ENCODE peak calls at places on chromosomes 16 and 17, in nine cellular contexts. C is SW480; G is bronchial epithelial cell; H is endothelial cell of umbilical vein; L is left ventricle myocardium inferior; R is GM12878; K is activated CD4-positive, CD25-positive, alpha-beta regulatory T cell; T is A549; U is globus pallidus. P is an unnamed sample.

GRCh38 chr17:82418001-82418986 is at the start of the genes HEXD and OGFOD3:
- DNase-seq in G (peak; percentile 53), U (peak; percentile 84), H (peak; percentile 81), R (no peak), C (peak; percentile 83), K (peak; percentile 73), T (peak; percentile 86), L (peak; percentile 83), P (no peak)

GRCh38 chr16:85114909-85115567 is 2.8 kb upstream of the CIBAR2 start:
- DNase-seq in R (peak; percentile 56), L (peak; percentile 87), G (peak; percentile 62), T (peak; percentile 90), K (peak; percentile 85), C (peak; percentile 70), U (peak; percentile 66), H (peak; percentile 86), P (no peak)

GRCh38 chr17:51214920-51215319 is 44.9 kb downstream of the MBTD1 start:
- DNase-seq in U (no peak), R (no peak), L (no peak), H (peak; percentile 89), K (no peak), C (no peak), G (no peak), T (no peak), P (no peak)

GRCh38 chr16:25198021-25198420 is 18.7 kb upstream of the AQP8 start:
- DNase-seq in L (no peak), U (no peak), H (no peak), R (no peak), T (peak; percentile 18), K (no peak), G (peak; percentile 17), C (peak; percentile 61), P (no peak)

GRCh38 chr16:84055366-84055765 is 12.8 kb upstream of the SLC38A8 start:
- DNase-seq in K (no peak), L (peak; percentile 61), T (no peak), H (no peak), G (no peak), U (no peak), C (no peak), R (no peak), P (no peak)

GRCh38 chr17:50337956-50338355 is 8.0 kb upstream of the XYLT2 start:
- DNase-seq in L (no peak), R (no peak), H (no peak), G (peak; percentile 34), C (no peak), K (no peak), U (no peak), T (no peak), P (no peak)

GRCh38 chr16:30561212-30561816 is 3.1 kb upstream of the ZNF764 start:
- DNase-seq in K (no peak), U (no peak), L (no peak), T (no peak), G (no peak), C (no peak), R (no peak), H (peak; percentile 31), P (no peak)

GRCh38 chr16:30697264-30698138 is 1.5 kb upstream of the SRCAP start:
- DNase-seq in H (no peak), T (no peak), K (no peak), R (no peak), C (peak; percentile 96), U (peak; percentile 97), L (no peak), G (no peak), P (peak; percentile 91)

GRCh38 chr17:21286066-21286770 is 1.7 kb downstream of the MAP2K3 start:
- DNase-seq in L (peak; percentile 86), T (peak; percentile 97), R (no peak), C (peak; percentile 92), H (peak; percentile 94), U (no peak), G (peak; percentile 95), K (no peak), P (peak; percentile 99)

GRCh38 chr17:68612923-68613292 is 11.7 kb upstream of the FAM20A start:
- DNase-seq in T (no peak), H (no peak), C (no peak), R (no peak), K (no peak), G (no peak), L (no peak), U (no peak), P (no peak)

GRCh38 chr17:63358111-63358839 is 87.8 kb downstream of the CYB561 start:
- DNase-seq in K (no peak), H (peak; percentile 88), U (no peak), L (no peak), C (no peak), R (no peak), G (peak; percentile 20), T (peak; percentile 21), P (peak; percentile 87)

GRCh38 chr17:76753061-76753961 is 15.4 kb downstream of the MFSD11 start:
- DNase-seq in G (peak; percentile 28), U (no peak), H (no peak), K (no peak), C (no peak), T (no peak), R (no peak), L (no peak), P (no peak)

GRCh38 chr16:22813223-22813945 is 578 bp upstream of the HS3ST2 start:
- DNase-seq in C (no peak), T (no peak), U (no peak), R (no peak), H (peak; percentile 46), K (no peak), L (peak; percentile 42), G (peak; percentile 76), P (no peak)

GRCh38 chr17:74631468-74632195 is 8.1 kb upstream of the CD300E start:
- DNase-seq in K (no peak), R (peak; percentile 45), L (no peak), U (peak; percentile 46), H (no peak), T (no peak), C (peak; percentile 11), G (no peak), P (no peak)

GRCh38 chr17:66492500-66493123 is 190.2 kb downstream of the PRKCA start:
- DNase-seq in T (no peak), K (no peak), R (no peak), C (no peak), U (no peak), H (no peak), L (no peak), G (no peak), P (peak; percentile 48)

GRCh38 chr17:44584498-44584897 is 27.2 kb downstream of the FZD2 start:
- DNase-seq in L (no peak), U (no peak), T (no peak), H (no peak), R (no peak), K (no peak), G (no peak), C (no peak), P (no peak)

GRCh38 chr16:30139895-30140481 is 17.0 kb upstream of the MAPK3 start:
- DNase-seq in U (no peak), C (no peak), L (no peak), G (no peak), T (no peak), R (no peak), K (no peak), H (no peak), P (no peak)

GRCh38 chr17:3838206-3838605 is 7.8 kb downstream of the NCBP3 start:
- DNase-seq in T (no peak), R (no peak), L (no peak), G (peak; percentile 5), H (no peak), U (no peak), K (no peak), C (peak; percentile 67), P (no peak)

GRCh38 chr17:63165420-63165819 is 199.4 kb downstream of the TANC2 start:
- DNase-seq in U (no peak), R (no peak), H (no peak), K (no peak), C (no peak), T (no peak), L (no peak), G (no peak), P (no peak)

GRCh38 chr17:79892457-79893236 is 53.4 kb upstream of the CBX4 start:
- DNase-seq in T (no peak), K (no peak), U (no peak), H (no peak), C (peak; percentile 81), L (no peak), R (no peak), G (peak; percentile 27), P (no peak)

GRCh38 chr17:12738624-12739023 is 50.7 kb upstream of the ARHGAP44 start:
- DNase-seq in H (no peak), U (no peak), T (no peak), K (no peak), G (no peak), L (no peak), R (no peak), C (no peak), P (no peak)

GRCh38 chr17:2598166-2598565 is 4.7 kb downstream of the PAFAH1B1 start:
- DNase-seq in C (no peak), T (no peak), G (peak; percentile 39), U (no peak), R (no peak), H (peak; percentile 26), L (no peak), K (no peak), P (peak; percentile 9)

GRCh38 chr16:3580686-3581085 is 3.5 kb upstream of the NLRC3 start:
- DNase-seq in U (no peak), H (no peak), K (no peak), C (peak; percentile 75), T (no peak), R (no peak), G (peak; percentile 47), L (no peak), P (peak; percentile 34)

GRCh38 chr16:35305476-35305875 is 1846.1 kb downstream of the TP53TG3F start:
- DNase-seq in R (no peak), T (no peak), C (peak; percentile 3), G (peak; percentile 95), K (no peak), L (no peak), U (no peak), H (no peak), P (no peak)

GRCh38 chr16:79182618-79183017 is 417.9 kb downstream of the MAF start:
- DNase-seq in U (no peak), K (no peak), L (no peak), T (no peak), C (no peak), H (no peak), G (peak; percentile 42), R (no peak), P (no peak)

GRCh38 chr16:24419709-24420108 is 119.7 kb upstream of the RBBP6 start:
- DNase-seq in K (no peak), U (no peak), C (peak; percentile 33), H (no peak), R (peak; percentile 24), T (no peak), G (no peak), L (no peak), P (no peak)

GRCh38 chr17:61481421-61481820 is 29.2 kb downstream of the TBX4 start:
- DNase-seq in G (no peak), K (no peak), T (no peak), R (no peak), C (no peak), H (no peak), U (no peak), L (no peak), P (no peak)

GRCh38 chr16:535446-536405 is 8.2 kb downstream of the CAPN15 start:
- DNase-seq in C (peak; percentile 88), L (no peak), K (no peak), U (no peak), G (peak; percentile 64), H (no peak), R (no peak), T (peak; percentile 58), P (no peak)

GRCh38 chr17:50908140-50908859 is 42.1 kb upstream of the TOB1 start:
- DNase-seq in T (no peak), L (no peak), K (no peak), C (no peak), U (no peak), H (no peak), R (no peak), G (peak; percentile 69), P (no peak)

GRCh38 chr17:48236681-48237134 is 129.1 kb downstream of the SNX11 start:
- DNase-seq in K (no peak), H (peak; percentile 91), T (peak; percentile 82), R (no peak), C (peak; percentile 38), U (no peak), L (no peak), G (peak; percentile 99), P (no peak)

GRCh38 chr16:80915079-80915450 is 91.6 kb downstream of the CMC2 start:
- DNase-seq in R (no peak), C (peak; percentile 95), U (no peak), T (no peak), G (no peak), L (no peak), H (no peak), K (no peak), P (no peak)